ENCODE peak calls at places on chromosomes 13 and 19, in four cellular contexts. T is GM12878, G is K562, B is HepG2. S is an unnamed sample.

GRCh38 chr19:56538761-56539263 is at the start of gene ZFP28:
- DNase-seq in T (no peak), G (no peak), B (no peak), S (peak)

GRCh38 chr19:11821474-11821873 is 7.4 kb downstream of the ZNF440 start:
- DNase-seq in T (no peak), G (peak), B (no peak), S (no peak)

GRCh38 chr19:4185413-4186086 is 3.1 kb downstream of the ANKRD24 start:
- DNase-seq in T (no peak), G (no peak), B (no peak), S (no peak)

GRCh38 chr19:40267601-40267997 is 17.5 kb downstream of the AKT2 start:
- DNase-seq in T (no peak), G (no peak), B (no peak), S (no peak)

GRCh38 chr19:5122121-5122400 is 153.1 kb downstream of the KDM4B start:
- DNase-seq in T (no peak), G (no peak), B (no peak), S (no peak)

GRCh38 chr13:46698910-46699460 is 98.0 kb downstream of the ESD start:
- DNase-seq in T (no peak), G (peak), B (no peak), S (no peak)

GRCh38 chr13:110107568-110108347 is 199.2 kb downstream of the COL4A1 start:
- DNase-seq in T (no peak), G (no peak), B (no peak), S (no peak)

GRCh38 chr13:28805193-28805819 is 14.8 kb upstream of the MTUS2 start:
- DNase-seq in T (no peak), G (peak), B (no peak), S (peak)

GRCh38 chr19:46944123-46944718 is 75.4 kb upstream of the NPAS1 start:
- DNase-seq in T (no peak), G (no peak), B (no peak), S (no peak)

GRCh38 chr19:44476559-44477408 is 23.5 kb downstream of the ZNF180 start:
- DNase-seq in T (no peak), G (no peak), B (peak), S (no peak)

GRCh38 chr19:29658221-29658991 is 6.9 kb upstream of the PLEKHF1 start:
- DNase-seq in T (no peak), G (no peak), B (no peak), S (no peak)

GRCh38 chr13:72043361-72043760 is 176.4 kb upstream of the DACH1 start:
- DNase-seq in T (no peak), G (no peak), B (no peak), S (no peak)

GRCh38 chr13:28129911-28130693 is 8.2 kb upstream of the PAN3 start:
- DNase-seq in T (no peak), G (no peak), B (no peak), S (no peak)

GRCh38 chr13:41523396-41523795 is 66.0 kb downstream of the RGCC start:
- DNase-seq in T (no peak), G (no peak), B (no peak), S (no peak)

GRCh38 chr19:30112666-30113065 is 170.6 kb downstream of the URI1 start:
- DNase-seq in T (no peak), G (no peak), B (no peak), S (no peak)

GRCh38 chr13:29441301-29441700 is 154.2 kb downstream of the SLC7A1 start:
- DNase-seq in T (no peak), G (no peak), B (no peak), S (no peak)

GRCh38 chr19:10289836-10290438 is at the start of gene ICAM5:
- DNase-seq in T (no peak), G (peak), B (no peak), S (peak)

GRCh38 chr13:42876270-42876714 is 94.9 kb downstream of the FAM216B start:
- DNase-seq in T (peak), G (no peak), B (no peak), S (no peak)

GRCh38 chr13:110103026-110103425 is 203.9 kb downstream of the COL4A1 start:
- DNase-seq in T (no peak), G (no peak), B (no peak), S (no peak)

GRCh38 chr19:32436692-32437091 is 31.1 kb downstream of the DPY19L3 start:
- DNase-seq in T (no peak), G (no peak), B (no peak), S (no peak)

GRCh38 chr19:55549500-55550320 is 4.4 kb upstream of the SBK3 start:
- DNase-seq in T (no peak), G (no peak), B (peak), S (no peak)

GRCh38 chr19:43743059-43743458 is 11.7 kb downstream of the SMG9 start:
- DNase-seq in T (no peak), G (no peak), B (no peak), S (no peak)

GRCh38 chr19:704447-704741 is 4.3 kb upstream of the PALM start:
- DNase-seq in T (no peak), G (no peak), B (no peak), S (no peak)

GRCh38 chr19:44726465-44726864 is 22.0 kb upstream of the BCL3 start:
- DNase-seq in T (no peak), G (no peak), B (peak), S (no peak)

GRCh38 chr19:37991841-37992248 is 84.8 kb downstream of the SIPA1L3 start:
- DNase-seq in T (no peak), G (no peak), B (peak), S (no peak)

GRCh38 chr13:39501711-39502324 is 101.2 kb downstream of the LHFPL6 start:
- DNase-seq in T (no peak), G (no peak), B (no peak), S (no peak)

GRCh38 chr13:114315074-114315785 is 927 bp downstream of the CHAMP1 start:
- DNase-seq in T (no peak), G (no peak), B (no peak), S (no peak)

GRCh38 chr19:57813919-57814504 is 701 bp downstream of the ZNF552 start:
- DNase-seq in T (no peak), G (peak), B (peak), S (no peak)

GRCh38 chr13:66152596-66152995 is 1077.5 kb downstream of the PCDH9 start:
- DNase-seq in T (no peak), G (no peak), B (no peak), S (no peak)

GRCh38 chr19:54959840-54960239 is 6.3 kb upstream of the NLRP2 start:
- DNase-seq in T (no peak), G (peak), B (no peak), S (no peak)

GRCh38 chr13:24203726-24204295 is 43.3 kb downstream of the SPATA13 start:
- DNase-seq in T (no peak), G (no peak), B (no peak), S (no peak)

GRCh38 chr13:84844473-84844872 is 954.7 kb downstream of the SLITRK6 start:
- DNase-seq in T (no peak), G (no peak), B (peak), S (peak)

GRCh38 chr13:63636231-63636993 is 2220.8 kb upstream of the PCDH20 start:
- DNase-seq in T (peak), G (no peak), B (no peak), S (peak)
- TF ChIP-seq FOXM1 in T (no peak), G (no peak), B (no peak), S (no peak)

DNA sequence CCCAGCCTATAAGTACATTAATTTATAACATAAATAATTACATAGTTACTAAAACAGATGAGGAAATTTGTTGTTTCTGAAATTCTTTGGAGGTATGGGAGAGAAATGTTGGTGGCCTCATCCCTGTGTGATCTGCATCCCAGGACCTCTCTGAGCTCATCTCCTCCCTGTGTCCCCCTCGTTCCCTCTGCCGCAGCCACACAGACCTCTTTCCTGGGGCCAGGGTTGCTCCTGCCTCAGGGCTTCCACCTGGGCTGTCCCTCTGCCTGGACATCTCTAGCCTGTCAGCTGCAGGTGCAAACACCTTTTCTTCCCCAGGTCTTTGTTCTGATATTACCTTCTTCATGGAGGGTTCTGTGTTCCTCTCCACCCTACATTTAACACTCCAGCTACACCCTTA is 3.9 kb downstream of the ZNF766 start:
- DNase-seq in T (no peak), G (no peak), B (no peak), S (no peak)
- TF ChIP-seq SP1 in T (no peak), G (no peak), B (no peak), S (no peak)

DNA sequence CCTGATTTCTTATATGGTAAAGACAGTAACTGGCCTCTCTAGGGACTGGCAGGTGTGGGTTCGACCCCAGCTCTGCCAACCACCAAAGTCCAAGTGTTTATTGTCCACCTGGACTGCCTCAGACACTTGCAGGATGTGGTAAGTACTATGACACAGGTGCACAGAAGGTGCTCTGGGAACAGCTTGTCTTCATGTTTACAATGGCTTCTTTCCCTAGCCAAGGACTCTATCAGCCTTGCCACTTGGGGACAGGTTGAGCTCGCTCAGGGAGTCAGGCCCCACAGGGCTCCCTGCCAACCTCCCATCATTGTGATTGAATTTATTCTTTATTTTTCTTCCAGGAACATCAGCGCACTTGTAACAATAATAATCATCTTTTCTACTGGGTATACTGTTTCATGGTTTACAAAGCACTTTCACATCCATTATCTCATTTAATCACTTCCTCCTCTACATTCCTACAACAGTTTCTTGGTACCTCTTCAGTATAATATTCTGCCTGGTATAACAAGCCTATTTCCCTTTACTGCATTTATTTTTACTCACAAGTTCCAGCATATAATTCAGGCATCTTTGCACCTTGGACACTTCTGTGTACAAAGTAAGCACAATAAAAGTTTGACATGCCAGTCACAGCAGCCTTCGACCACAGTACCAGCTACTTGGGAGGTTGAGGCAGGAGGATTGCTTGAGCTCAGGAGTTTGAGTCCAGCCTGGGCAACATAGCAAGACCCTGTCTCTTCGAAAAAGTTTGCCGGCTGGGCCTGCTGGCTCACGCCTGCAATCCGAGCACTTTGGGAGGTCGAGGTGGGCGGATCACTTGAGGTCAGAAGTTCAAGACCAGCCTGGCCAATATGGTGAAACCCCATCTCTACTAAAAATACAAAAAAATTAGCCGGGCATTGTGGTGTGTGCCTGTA is 24.2 kb upstream of the GATAD2A start:
- DNase-seq in T (no peak), G (no peak), B (no peak), S (no peak)
- TF ChIP-seq FOXK2 in T (no peak), G (no peak), B (no peak), S (no peak)

DNA sequence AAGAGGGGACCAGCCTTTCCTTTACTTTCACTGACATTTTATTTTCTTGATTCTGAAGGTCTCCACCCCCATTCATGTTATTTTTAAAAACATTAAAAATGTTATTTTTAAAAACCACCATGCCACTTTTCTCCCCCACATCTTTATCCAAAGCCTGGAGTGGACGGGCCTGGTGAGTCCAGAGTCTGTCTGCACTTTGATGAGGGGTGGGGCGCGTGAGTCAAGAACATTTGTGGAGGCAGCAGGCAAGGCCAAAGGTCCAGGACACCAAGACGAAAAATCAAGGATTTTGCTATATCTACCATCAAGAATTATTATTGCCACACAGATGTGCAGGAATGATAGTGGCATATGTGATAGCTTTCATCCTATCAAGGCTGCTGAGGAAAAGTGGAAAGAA is 224.9 kb downstream of the FGF9 start:
- DNase-seq in T (no peak), G (no peak), B (no peak), S (no peak)
- TF ChIP-seq FOXM1 in T (no peak), G (no peak), B (no peak), S (no peak)

GRCh38 chr13:44106231-44107152 is 226.8 kb downstream of the LACC1 start:
- DNase-seq in T (no peak), G (no peak), B (no peak), S (no peak)
- TF ChIP-seq SP1 in T (no peak), G (no peak), B (no peak), S (no peak)

DNA sequence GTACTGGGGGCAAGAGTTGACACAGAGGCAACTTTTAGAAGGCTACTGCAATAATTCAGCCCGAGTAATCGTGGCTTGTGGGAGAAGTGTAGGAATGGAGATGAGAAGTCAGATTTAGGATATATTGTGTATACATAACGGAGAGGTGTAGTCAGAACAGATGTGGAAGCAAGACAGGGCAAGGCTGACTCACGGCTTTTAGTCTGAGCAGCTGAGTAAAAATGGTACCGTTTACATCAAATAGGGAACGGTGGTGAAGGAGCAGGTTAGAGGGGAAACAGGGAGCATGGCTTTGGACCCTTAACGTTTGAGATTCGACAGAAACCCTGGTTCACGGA is 796 bp upstream of the LSM14A start:
- DNase-seq in T (peak), G (peak), B (no peak), S (no peak)
- TF ChIP-seq FOXK2 in T (no peak), G (no peak), B (no peak), S (no peak)

DNA sequence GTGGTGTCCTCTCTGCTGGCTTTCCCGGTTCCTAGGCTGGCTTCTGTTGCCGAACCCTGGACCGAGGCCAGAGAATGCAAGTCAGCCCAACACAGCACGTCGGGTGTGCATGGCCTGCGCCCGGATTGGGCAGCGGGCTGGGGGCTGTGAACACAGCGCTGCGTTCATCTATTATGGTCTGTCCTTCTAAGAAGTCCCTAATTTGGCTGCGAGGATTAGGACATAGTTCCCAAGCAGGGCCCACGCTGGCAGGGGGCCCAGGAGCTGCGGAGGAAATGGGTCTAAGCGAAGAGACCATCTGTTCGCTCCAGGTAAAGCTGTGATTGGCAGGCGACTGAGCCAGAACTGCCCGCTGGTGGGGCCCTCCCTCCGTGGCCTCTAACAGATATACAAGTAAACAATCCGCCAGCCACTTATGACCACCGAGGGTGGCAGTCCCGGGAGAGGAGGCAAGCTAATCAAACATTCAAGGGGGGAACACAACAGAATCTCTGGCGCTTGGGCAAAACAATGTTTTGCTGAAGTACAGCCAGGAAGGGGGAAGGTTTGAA is 6.0 kb downstream of the SYCE2 start:
- DNase-seq in T (no peak), G (peak), B (peak), S (peak)
- TF ChIP-seq FOXM1 in T (no peak), G (no peak), B (no peak), S (no peak)